ENCODE peak calls at places on chromosomes 12 and 14, in four cellular contexts. One of them, this sample, is unnamed.

GRCh38 chr12:106179086-106179485 is 40.3 kb upstream of the NUAK1 start:
- DNase-seq in kidney epithelial cell: no peak
- DNase-seq in GM12878: no peak
- DNase-seq in epithelial cell of esophagus: no peak
- DNase-seq in this sample: no peak

GRCh38 chr14:24310666-24311604 is at the start of gene LTB4R:
- DNase-seq in GM12878: no peak
- DNase-seq in kidney epithelial cell: peak
- DNase-seq in epithelial cell of esophagus: peak
- DNase-seq in this sample: peak

GRCh38 chr14:22597771-22598098 is 365 bp upstream of the ABHD4 start:
- DNase-seq in epithelial cell of esophagus: no peak
- DNase-seq in kidney epithelial cell: no peak
- DNase-seq in GM12878: no peak
- DNase-seq in this sample: no peak

GRCh38 chr12:129467749-129468148 is 436.1 kb downstream of the TMEM132D start:
- DNase-seq in epithelial cell of esophagus: no peak
- DNase-seq in kidney epithelial cell: no peak
- DNase-seq in GM12878: no peak
- DNase-seq in this sample: no peak

GRCh38 chr14:61489527-61489926 is 168.1 kb downstream of the PRKCH start:
- DNase-seq in epithelial cell of esophagus: no peak
- DNase-seq in GM12878: no peak
- DNase-seq in kidney epithelial cell: no peak
- DNase-seq in this sample: no peak

GRCh38 chr14:90168425-90169105 is 87.8 kb upstream of the PSMC1 start:
- DNase-seq in kidney epithelial cell: no peak
- DNase-seq in GM12878: no peak
- DNase-seq in epithelial cell of esophagus: peak
- DNase-seq in this sample: peak

GRCh38 chr14:60760648-60761364 is 26.2 kb downstream of the MNAT1 start:
- DNase-seq in epithelial cell of esophagus: peak
- DNase-seq in GM12878: no peak
- DNase-seq in kidney epithelial cell: no peak
- DNase-seq in this sample: peak

GRCh38 chr12:14775652-14776020 is 27.6 kb downstream of the WBP11 start:
- DNase-seq in kidney epithelial cell: no peak
- DNase-seq in epithelial cell of esophagus: peak
- DNase-seq in GM12878: no peak
- DNase-seq in this sample: no peak

GRCh38 chr14:63155511-63156189 is 48.6 kb upstream of the RHOJ start:
- DNase-seq in epithelial cell of esophagus: no peak
- DNase-seq in kidney epithelial cell: no peak
- DNase-seq in GM12878: no peak
- DNase-seq in this sample: peak

GRCh38 chr12:103964805-103965204 is 867 bp upstream of the TDG start:
- DNase-seq in epithelial cell of esophagus: no peak
- DNase-seq in GM12878: no peak
- DNase-seq in kidney epithelial cell: no peak
- DNase-seq in this sample: no peak

GRCh38 chr14:23518716-23519115 is 32.8 kb downstream of the ZFHX2 start:
- DNase-seq in GM12878: no peak
- DNase-seq in epithelial cell of esophagus: no peak
- DNase-seq in kidney epithelial cell: no peak
- DNase-seq in this sample: no peak

GRCh38 chr12:48973992-48974673 is 2.6 kb upstream of the WNT10B start:
- DNase-seq in kidney epithelial cell: no peak
- DNase-seq in epithelial cell of esophagus: no peak
- DNase-seq in GM12878: no peak
- DNase-seq in this sample: no peak

GRCh38 chr14:25607095-25607657 is 557.2 kb upstream of the STXBP6 start:
- DNase-seq in GM12878: no peak
- DNase-seq in epithelial cell of esophagus: no peak
- DNase-seq in kidney epithelial cell: no peak
- DNase-seq in this sample: no peak

GRCh38 chr12:97948591-97948990 is 486.0 kb downstream of the RMST start:
- DNase-seq in GM12878: no peak
- DNase-seq in kidney epithelial cell: no peak
- DNase-seq in epithelial cell of esophagus: no peak
- DNase-seq in this sample: no peak

GRCh38 chr12:2640709-2641108 is 154.1 kb upstream of the FKBP4 start:
- DNase-seq in kidney epithelial cell: peak
- DNase-seq in GM12878: no peak
- DNase-seq in epithelial cell of esophagus: peak
- DNase-seq in this sample: peak

GRCh38 chr12:113161415-113162016 is 12.0 kb downstream of the CFAP73 start:
- DNase-seq in GM12878: no peak
- DNase-seq in kidney epithelial cell: no peak
- DNase-seq in epithelial cell of esophagus: peak
- DNase-seq in this sample: no peak

GRCh38 chr12:132972374-132972773 is 13.8 kb upstream of the ZNF26 start:
- DNase-seq in GM12878: no peak
- DNase-seq in kidney epithelial cell: no peak
- DNase-seq in epithelial cell of esophagus: no peak
- DNase-seq in this sample: no peak

GRCh38 chr12:28088566-28089277 is 101.5 kb upstream of the CCDC91 start:
- DNase-seq in epithelial cell of esophagus: peak
- DNase-seq in kidney epithelial cell: no peak
- DNase-seq in GM12878: no peak
- DNase-seq in this sample: peak

GRCh38 chr12:45989857-45990467 is 412 bp downstream of the SCAF11 start:
- DNase-seq in epithelial cell of esophagus: peak
- DNase-seq in GM12878: no peak
- DNase-seq in kidney epithelial cell: no peak
- DNase-seq in this sample: peak

GRCh38 chr14:101101456-101102056 is 198.0 kb upstream of the RTL1 start:
- DNase-seq in epithelial cell of esophagus: peak
- DNase-seq in kidney epithelial cell: peak
- DNase-seq in GM12878: no peak
- DNase-seq in this sample: peak

GRCh38 chr14:36493761-36494160 is 26.3 kb downstream of the NKX2-1 start:
- DNase-seq in epithelial cell of esophagus: no peak
- DNase-seq in GM12878: no peak
- DNase-seq in kidney epithelial cell: no peak
- DNase-seq in this sample: no peak

GRCh38 chr12:11885261-11886038 is 185.3 kb upstream of the BCL2L14 start:
- DNase-seq in epithelial cell of esophagus: peak
- DNase-seq in GM12878: no peak
- DNase-seq in kidney epithelial cell: peak
- DNase-seq in this sample: peak

GRCh38 chr12:91441236-91441635 is 258.6 kb upstream of the DCN start:
- DNase-seq in epithelial cell of esophagus: no peak
- DNase-seq in kidney epithelial cell: no peak
- DNase-seq in GM12878: no peak
- DNase-seq in this sample: no peak

GRCh38 chr12:97875064-97875463 is 412.5 kb downstream of the RMST start:
- DNase-seq in GM12878: no peak
- DNase-seq in epithelial cell of esophagus: peak
- DNase-seq in kidney epithelial cell: no peak
- DNase-seq in this sample: peak

DNA sequence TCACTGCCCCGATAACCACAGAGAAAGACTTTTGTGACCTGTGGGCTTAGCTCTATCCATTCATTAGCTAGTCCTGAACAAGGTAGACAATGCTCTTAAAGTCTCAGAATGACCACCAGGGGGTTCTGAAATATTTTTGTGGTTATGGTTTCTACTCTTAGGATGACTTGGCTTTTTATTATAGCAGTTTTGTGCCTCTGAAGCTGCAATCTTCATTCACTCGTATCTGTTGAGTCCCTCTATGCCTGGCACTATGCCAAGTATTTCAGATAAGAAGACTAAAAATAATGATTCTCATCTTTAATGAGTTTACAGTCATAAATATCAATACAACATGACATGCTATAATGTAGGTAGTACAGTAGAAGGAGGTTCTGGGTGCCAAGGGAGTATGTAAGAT is 130.8 kb upstream of the TRHDE start:
- DNase-seq in GM12878: peak
- DNase-seq in epithelial cell of esophagus: no peak
- DNase-seq in kidney epithelial cell: no peak
- DNase-seq in this sample: peak
- TF ChIP-seq CTCF in GM12878: peak
- TF ChIP-seq CTCF in epithelial cell of esophagus: no peak
- TF ChIP-seq CTCF in kidney epithelial cell: peak
- TF ChIP-seq CTCF in this sample: peak

GRCh38 chr12:29889737-29890136 is 106.0 kb upstream of the TMTC1 start:
- DNase-seq in kidney epithelial cell: no peak
- DNase-seq in GM12878: no peak
- DNase-seq in epithelial cell of esophagus: peak
- DNase-seq in this sample: peak
- TF ChIP-seq CTCF in kidney epithelial cell: peak
- TF ChIP-seq CTCF in GM12878: peak
- TF ChIP-seq CTCF in epithelial cell of esophagus: peak
- TF ChIP-seq CTCF in this sample: peak

GRCh38 chr14:82366803-82367202 is 833.1 kb upstream of the SEL1L start:
- DNase-seq in GM12878: no peak
- DNase-seq in epithelial cell of esophagus: no peak
- DNase-seq in kidney epithelial cell: no peak
- DNase-seq in this sample: no peak
- TF ChIP-seq CTCF in GM12878: no peak
- TF ChIP-seq CTCF in epithelial cell of esophagus: no peak
- TF ChIP-seq CTCF in kidney epithelial cell: no peak
- TF ChIP-seq CTCF in this sample: no peak

DNA sequence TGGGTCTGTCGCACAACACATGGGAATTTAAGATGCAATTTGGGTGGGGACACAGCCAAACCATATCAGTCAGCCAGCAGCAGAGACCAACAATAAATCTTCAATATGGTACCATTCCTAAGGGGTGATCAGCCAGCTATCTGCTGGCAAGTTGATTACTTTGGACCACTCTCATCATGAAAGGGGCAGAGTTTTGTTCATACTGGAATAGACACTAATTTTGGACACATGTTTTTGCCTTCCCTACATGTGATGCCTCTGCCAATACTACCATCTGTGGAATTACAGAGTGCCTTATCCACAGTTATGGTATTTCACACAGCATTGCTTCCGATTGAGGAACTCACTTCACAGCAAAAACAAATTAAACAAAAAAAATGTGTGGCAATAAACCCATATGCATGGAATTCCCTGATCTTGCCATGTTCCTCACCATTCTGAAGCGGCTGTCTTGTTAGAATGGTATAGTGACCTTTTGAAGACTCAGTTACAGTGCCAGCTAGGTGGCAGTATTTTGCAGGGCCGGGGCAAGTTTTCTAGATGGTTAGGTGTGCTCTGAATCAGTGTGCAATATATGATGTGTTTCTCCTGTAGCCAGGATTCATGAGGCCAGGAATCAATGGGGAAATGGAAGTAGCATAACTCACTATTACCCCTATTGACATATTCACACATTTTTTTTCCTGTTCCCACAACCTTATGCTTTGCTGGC is 179.0 kb upstream of the IGF1 start:
- DNase-seq in GM12878: no peak
- DNase-seq in epithelial cell of esophagus: peak
- DNase-seq in kidney epithelial cell: no peak
- DNase-seq in this sample: no peak
- TF ChIP-seq CTCF in GM12878: peak
- TF ChIP-seq CTCF in epithelial cell of esophagus: no peak
- TF ChIP-seq CTCF in kidney epithelial cell: no peak
- TF ChIP-seq CTCF in this sample: no peak

GRCh38 chr14:74207943-74208342 is 31.3 kb upstream of the VSX2 start:
- DNase-seq in epithelial cell of esophagus: peak
- DNase-seq in kidney epithelial cell: no peak
- DNase-seq in GM12878: no peak
- DNase-seq in this sample: peak
- TF ChIP-seq CTCF in epithelial cell of esophagus: no peak
- TF ChIP-seq CTCF in kidney epithelial cell: no peak
- TF ChIP-seq CTCF in GM12878: peak
- TF ChIP-seq CTCF in this sample: peak

This sample was measured in mammary epithelial cell.